ENCODE peak calls at places on chromosome 15, in ten cellular contexts. N is psoas muscle, W is HFF-Myc, F is fibroblast of pulmonary artery, A is left ventricle myocardium inferior, U is AG09309, M is choroid plexus epithelial cell, O is bronchial epithelial cell, V is suprapubic skin, Q is testis. T is an unnamed sample.
A peak's percentile ranks its signal among the peaks of the same experiment; 100 is the strongest.

GRCh38 chr15:35168464-35168863 is 83.4 kb upstream of the NANOGP8 start:
- DNase-seq in N (no peak), W (peak; percentile 36), F (peak; percentile 57), A (no peak), U (peak; percentile 5), M (peak; percentile 70), O (peak; percentile 63), V (no peak), Q (no peak), T (peak; percentile 28)

GRCh38 chr15:39682366-39682765 is 100.3 kb downstream of the FSIP1 start:
- DNase-seq in N (no peak), W (no peak), F (no peak), A (no peak), U (peak; percentile 53), M (peak; percentile 32), O (no peak), V (no peak), Q (no peak), T (no peak)

GRCh38 chr15:53580371-53580770 is 179.1 kb downstream of the WDR72 start:
- DNase-seq in N (no peak), W (no peak), F (no peak), A (no peak), U (no peak), M (no peak), O (no peak), V (no peak), Q (no peak), T (no peak)

GRCh38 chr15:92079047-92079446 is 225.5 kb downstream of the SLCO3A1 start:
- DNase-seq in N (no peak), W (no peak), F (peak; percentile 22), A (no peak), U (no peak), M (no peak), O (no peak), V (no peak), Q (peak; percentile 54), T (no peak)

GRCh38 chr15:86663304-86663703 is 583.6 kb downstream of the AGBL1 start:
- DNase-seq in N (no peak), W (no peak), F (no peak), A (no peak), U (no peak), M (no peak), O (no peak), V (no peak), Q (no peak), T (no peak)

GRCh38 chr15:90142216-90143175 is 40.2 kb upstream of the IDH2 start:
- DNase-seq in N (no peak), W (no peak), F (no peak), A (no peak), U (no peak), M (no peak), O (no peak), V (no peak), Q (no peak), T (no peak)

GRCh38 chr15:79543097-79543496 is 111.0 kb downstream of the MINAR1 start:
- DNase-seq in N (no peak), W (no peak), F (no peak), A (no peak), U (no peak), M (no peak), O (no peak), V (no peak), Q (no peak), T (no peak)

GRCh38 chr15:77352932-77353331 is 67.0 kb downstream of the PEAK1 start:
- DNase-seq in N (no peak), W (no peak), F (no peak), A (no peak), U (no peak), M (no peak), O (no peak), V (no peak), Q (no peak), T (no peak)

GRCh38 chr15:72835289-72835890 is 51.8 kb upstream of the ADPGK start:
- DNase-seq in N (no peak), W (no peak), F (peak; percentile 6), A (no peak), U (no peak), M (peak; percentile 49), O (peak; percentile 28), V (peak; percentile 24), Q (peak; percentile 17), T (peak; percentile 12)

GRCh38 chr15:88738796-88739195 is 64.4 kb upstream of the ACAN start:
- DNase-seq in N (no peak), W (no peak), F (no peak), A (no peak), U (no peak), M (no peak), O (no peak), V (no peak), Q (no peak), T (no peak)

GRCh38 chr15:36029606-36030005 is 483.6 kb upstream of the DPH6 start:
- DNase-seq in N (no peak), W (peak; percentile 14), F (peak; percentile 67), A (no peak), U (peak; percentile 46), M (peak; percentile 70), O (no peak), V (no peak), Q (no peak), T (peak; percentile 25)

GRCh38 chr15:63192604-63193206 is 3.3 kb downstream of the RAB8B start:
- DNase-seq in N (no peak), W (no peak), F (no peak), A (no peak), U (no peak), M (no peak), O (no peak), V (no peak), Q (no peak), T (no peak)

GRCh38 chr15:85786778-85787114 is 8.0 kb downstream of the KLHL25 start:
- DNase-seq in N (no peak), W (no peak), F (no peak), A (no peak), U (no peak), M (no peak), O (no peak), V (no peak), Q (no peak), T (no peak)

GRCh38 chr15:83585770-83586169 is 68.2 kb upstream of the ADAMTSL3 start:
- DNase-seq in N (no peak), W (no peak), F (no peak), A (no peak), U (no peak), M (no peak), O (no peak), V (no peak), Q (no peak), T (no peak)

GRCh38 chr15:85443593-85444328 is 63.4 kb downstream of the AKAP13 start:
- DNase-seq in N (no peak), W (no peak), F (peak; percentile 65), A (no peak), U (no peak), M (peak; percentile 70), O (peak; percentile 96), V (no peak), Q (no peak), T (peak; percentile 24)

GRCh38 chr15:67862771-67863441 is 23.1 kb upstream of the RNU6-1 start:
- DNase-seq in N (no peak), W (no peak), F (no peak), A (no peak), U (no peak), M (no peak), O (no peak), V (no peak), Q (no peak), T (no peak)
- H3K4me3 ChIP-seq in N (peak overlapping the region; percentile 72), W (no peak overlapping the region), F (peak overlapping the region; percentile 49), A (peak overlapping the region; percentile 65), U (peak overlapping the region; percentile 48), M (peak overlapping the region; percentile 48), O (no peak overlapping the region), V (peak overlapping the region; percentile 49), Q (peak overlapping the region; percentile 59), T (peak overlapping the region; percentile 54)

GRCh38 chr15:66638377-66638776 is 63.7 kb upstream of the SMAD6 start:
- DNase-seq in N (no peak), W (no peak), F (no peak), A (no peak), U (no peak), M (no peak), O (no peak), V (no peak), Q (no peak), T (no peak)
- TF ChIP-seq CTCF in N (no peak), W (no peak), F (no peak), A (no peak), U (no peak), M (no peak), O (no peak), V (no peak), Q (no peak), T (no peak)

GRCh38 chr15:38622908-38623307 is 58.3 kb upstream of the RASGRP1 start:
- DNase-seq in N (no peak), W (no peak), F (no peak), A (no peak), U (no peak), M (no peak), O (no peak), V (no peak), Q (no peak), T (no peak)
- H3K4me3 ChIP-seq in N (no peak overlapping the region), W (no peak overlapping the region), F (no peak overlapping the region), A (no peak overlapping the region), U (no peak overlapping the region), M (no peak overlapping the region), O (no peak overlapping the region), V (no peak overlapping the region), Q (no peak overlapping the region), T (no peak overlapping the region)

GRCh38 chr15:57377478-57377847 is 1.2 kb downstream of the CGNL1 start:
- DNase-seq in N (no peak), W (no peak), F (no peak), A (no peak), U (no peak), M (no peak), O (peak; percentile 44), V (no peak), Q (peak; percentile 42), T (no peak)
- TF ChIP-seq CTCF in N (no peak), W (no peak), F (no peak), A (no peak), U (no peak), M (no peak), O (peak; percentile 32), V (no peak), Q (no peak), T (no peak)

GRCh38 chr15:60005352-60006202 is 1.5 kb downstream of the FOXB1 start:
- DNase-seq in N (no peak), W (no peak), F (no peak), A (no peak), U (no peak), M (no peak), O (no peak), V (no peak), Q (no peak), T (no peak)
- H3K4me3 ChIP-seq in N (peak overlapping the region; percentile 66), W (peak overlapping the region; percentile 34), F (peak overlapping the region; percentile 51), A (peak overlapping the region; percentile 64), U (peak overlapping the region; percentile 47), M (no peak overlapping the region), O (peak overlapping the region; percentile 36), V (peak overlapping the region; percentile 54), Q (peak overlapping the region; percentile 42), T (peak overlapping the region; percentile 42)